ENCODE peak calls at places on chromosomes 7 and 10, in eight cellular contexts. V is neuronal stem cell, L is small intestine, C is lower lobe of right lung, H is tibial artery, X is left ventricle myocardium inferior, U is uterus, R is hepatocyte. A is an unnamed sample.
A peak's percentile ranks its signal among the peaks of the same experiment; 100 is the strongest.

GRCh38 chr10:111934926-111935325 is 248.6 kb downstream of the GPAM start:
- DNase-seq in V (no peak), L (no peak), C (no peak), H (no peak), X (no peak), U (no peak), R (no peak), A (no peak)

GRCh38 chr7:81407094-81407493 is 362.8 kb downstream of the HGF start:
- DNase-seq in V (no peak), L (no peak), C (no peak), H (no peak), X (no peak), U (no peak), R (no peak), A (no peak)

GRCh38 chr7:100489824-100490223 is 6.1 kb downstream of the NYAP1 start:
- DNase-seq in V (peak; percentile 98), L (peak; percentile 56), C (no peak), H (no peak), X (no peak), U (peak; percentile 80), R (peak; percentile 96), A (no peak)

GRCh38 chr7:131897016-131897789 is 340.8 kb upstream of the PODXL start:
- DNase-seq in V (no peak), L (no peak), C (no peak), H (no peak), X (no peak), U (no peak), R (no peak), A (no peak)

GRCh38 chr7:25947669-25948516 is 204.1 kb upstream of the NFE2L3 start:
- DNase-seq in V (no peak), L (no peak), C (no peak), H (no peak), X (no peak), U (no peak), R (no peak), A (no peak)

GRCh38 chr7:55370001-55370400 is 4.9 kb downstream of the LANCL2 start:
- DNase-seq in V (no peak), L (no peak), C (no peak), H (no peak), X (no peak), U (no peak), R (no peak), A (no peak)

GRCh38 chr10:132311338-132311939 is 3.7 kb upstream of the STK32C start:
- DNase-seq in V (no peak), L (peak; percentile 32), C (no peak), H (peak; percentile 57), X (no peak), U (no peak), R (peak; percentile 70), A (no peak)

GRCh38 chr7:17618652-17618974 is 320.2 kb downstream of the AHR start:
- DNase-seq in V (no peak), L (peak; percentile 82), C (no peak), H (no peak), X (no peak), U (no peak), R (peak; percentile 54), A (no peak)

GRCh38 chr10:126849646-126850045 is 55.6 kb upstream of the DOCK1 start:
- DNase-seq in V (no peak), L (no peak), C (no peak), H (no peak), X (no peak), U (no peak), R (no peak), A (no peak)

GRCh38 chr10:103153765-103154197 is 39.3 kb downstream of the NT5C2 start:
- DNase-seq in V (no peak), L (no peak), C (no peak), H (no peak), X (no peak), U (no peak), R (no peak), A (no peak)

GRCh38 chr10:133104972-133105495 is 17.3 kb downstream of the ADGRA1 start:
- DNase-seq in V (no peak), L (no peak), C (no peak), H (no peak), X (no peak), U (no peak), R (no peak), A (no peak)

GRCh38 chr7:43302211-43302711 is 189.8 kb downstream of the HECW1 start:
- DNase-seq in V (no peak), L (no peak), C (no peak), H (no peak), X (no peak), U (no peak), R (peak; percentile 75), A (no peak)

GRCh38 chr7:105644937-105645336 is 63.6 kb upstream of the EFCAB10 start:
- DNase-seq in V (no peak), L (no peak), C (no peak), H (no peak), X (no peak), U (no peak), R (no peak), A (no peak)

GRCh38 chr10:29579455-29579970 is 55.3 kb downstream of the SVIL start:
- DNase-seq in V (no peak), L (no peak), C (no peak), H (no peak), X (no peak), U (no peak), R (no peak), A (no peak)

GRCh38 chr7:68576366-68576765 is 1021.9 kb upstream of the AUTS2 start:
- DNase-seq in V (no peak), L (no peak), C (no peak), H (no peak), X (no peak), U (no peak), R (no peak), A (no peak)

GRCh38 chr7:130393095-130393494 is 12.8 kb downstream of the CPA1 start:
- DNase-seq in V (no peak), L (no peak), C (no peak), H (no peak), X (no peak), U (peak; percentile 85), R (no peak), A (no peak)

GRCh38 chr7:151940048-151940845 is 16.0 kb upstream of the GALNTL5 start:
- DNase-seq in V (no peak), L (no peak), C (no peak), H (no peak), X (peak; percentile 39), U (peak; percentile 47), R (no peak), A (no peak)

GRCh38 chr7:17506090-17506489 is 207.6 kb downstream of the AHR start:
- DNase-seq in V (no peak), L (peak; percentile 21), C (no peak), H (no peak), X (no peak), U (no peak), R (peak; percentile 46), A (no peak)

GRCh38 chr7:121739465-121739864 is 133.5 kb upstream of the PTPRZ1 start:
- DNase-seq in V (peak; percentile 48), L (no peak), C (no peak), H (no peak), X (no peak), U (no peak), R (no peak), A (no peak)

GRCh38 chr7:158695726-158696452 is 8.7 kb downstream of the NCAPG2 start:
- DNase-seq in V (no peak), L (peak; percentile 79), C (peak; percentile 53), H (peak; percentile 82), X (peak; percentile 38), U (peak; percentile 55), R (peak; percentile 64), A (peak; percentile 83)

GRCh38 chr10:132876967-132877366 is 65.4 kb downstream of the CFAP46 start:
- DNase-seq in V (no peak), L (no peak), C (no peak), H (peak; percentile 57), X (no peak), U (no peak), R (no peak), A (peak; percentile 1)

GRCh38 chr10:77592946-77593636 is 44.5 kb downstream of the KCNMA1 start:
- DNase-seq in V (no peak), L (peak; percentile 90), C (no peak), H (peak; percentile 90), X (no peak), U (no peak), R (peak; percentile 61), A (no peak)

GRCh38 chr10:110212119-110213006 is 5.0 kb downstream of the MXI1 start:
- DNase-seq in V (no peak), L (peak; percentile 64), C (peak; percentile 66), H (no peak), X (no peak), U (no peak), R (peak; percentile 22), A (no peak)

GRCh38 chr7:14888904-14889482 is 13.6 kb downstream of the DGKB start:
- DNase-seq in V (no peak), L (no peak), C (no peak), H (no peak), X (no peak), U (no peak), R (peak; percentile 3), A (no peak)

GRCh38 chr10:71752391-71753090 is 20.8 kb downstream of the VSIR start:
- DNase-seq in V (no peak), L (no peak), C (no peak), H (no peak), X (no peak), U (no peak), R (no peak), A (no peak)
- H3K4me1 ChIP-seq in V (peaks cover 4% of the 10 kb centered on the region), L (peaks cover 29% of the 10 kb centered on the region), C (peaks cover 93% of the 10 kb centered on the region), H (peaks cover 18% of the 10 kb centered on the region), X (peaks cover 97% of the 10 kb centered on the region), U (no peaks in the 10 kb centered on the region), R (peaks cover 21% of the 10 kb centered on the region), A (peaks cover 69% of the 10 kb centered on the region)

GRCh38 chr10:71687480-71687879 is 32.1 kb downstream of the C10orf105 start:
- DNase-seq in V (no peak), L (no peak), C (no peak), H (no peak), X (no peak), U (no peak), R (no peak), A (no peak)
- H3K36me3 ChIP-seq in V (no peaks in the 10 kb centered on the region), L (no peaks in the 10 kb centered on the region), C (no peaks in the 10 kb centered on the region), H (no peaks in the 10 kb centered on the region), X (no peaks in the 10 kb centered on the region), U (no peaks in the 10 kb centered on the region), R (no peaks in the 10 kb centered on the region), A (no peaks in the 10 kb centered on the region)

DNA sequence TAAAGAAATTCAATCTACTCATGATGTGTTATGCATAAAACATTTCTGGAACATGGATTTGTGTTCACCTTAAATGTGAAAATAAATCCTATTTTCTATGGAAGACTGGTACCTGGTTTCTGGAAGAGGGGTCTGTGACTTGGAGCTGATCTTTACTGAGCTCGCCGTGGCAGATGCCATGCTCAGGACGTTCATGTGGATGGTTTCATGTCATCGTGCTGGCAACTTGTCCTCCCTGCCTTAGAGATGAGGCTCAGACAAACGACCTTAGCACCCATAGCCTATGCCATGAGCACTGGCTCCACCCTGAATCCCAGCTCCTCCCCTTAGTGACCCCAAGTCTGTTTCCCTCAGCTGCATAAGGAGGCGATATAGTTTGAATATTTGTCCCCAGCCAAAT is 7.3 kb downstream of the PPIF start:
- DNase-seq in V (no peak), L (no peak), C (no peak), H (no peak), X (no peak), U (no peak), R (no peak), A (no peak)
- H3K4me1 ChIP-seq in V (no peaks in the 10 kb centered on the region), L (no peaks in the 10 kb centered on the region), C (peaks cover 6% of the 10 kb centered on the region), H (no peaks in the 10 kb centered on the region), X (peaks cover 6% of the 10 kb centered on the region), U (no peaks in the 10 kb centered on the region), R (peaks cover 4% of the 10 kb centered on the region), A (peaks cover 1% of the 10 kb centered on the region)

GRCh38 chr7:70710011-70710480 is 421.9 kb upstream of the GALNT17 start:
- DNase-seq in V (no peak), L (no peak), C (no peak), H (no peak), X (no peak), U (no peak), R (peak; percentile 48), A (no peak)
- H3K36me3 ChIP-seq in V (peaks cover 93% of the 10 kb centered on the region), L (no peaks in the 10 kb centered on the region), C (no peaks in the 10 kb centered on the region), H (peaks cover 7% of the 10 kb centered on the region), X (no peaks in the 10 kb centered on the region), U (no peaks in the 10 kb centered on the region), R (no peaks in the 10 kb centered on the region), A (no peaks in the 10 kb centered on the region)

A was measured in heart right ventricle.